ENCODE peak calls at places on chromosomes 16 and 17, in ten cellular contexts. F is HCT116; R is Peyer's patch; H is right atrium auricular region; A is left lung; M is heart left ventricle; Z is CD8-positive, alpha-beta memory T cell; P is GM23248; X is fibroblast of lung; U is psoas muscle. Q is an unnamed sample. For H3K27me3, the result is how much of the 10 kb centered on the place peaks cover.

GRCh38 chr17:61489719-61490490 is 37.7 kb downstream of the TBX4 start:
- DNase-seq in R (no peak), M (no peak), X (no peak), H (no peak), F (no peak), U (no peak), P (no peak), A (peak), Z (no peak), Q (no peak)

GRCh38 chr17:75457047-75457654 is 716 bp downstream of the TMEM94 start:
- DNase-seq in Z (no peak), X (peak), P (peak), H (no peak), U (peak), A (no peak), M (peak), R (peak), F (no peak), Q (peak)

GRCh38 chr17:75455896-75456416 is 479 bp upstream of the TMEM94 start:
- DNase-seq in H (no peak), U (peak), F (no peak), R (no peak), M (peak), X (no peak), P (no peak), A (no peak), Z (no peak), Q (no peak)

GRCh38 chr17:79242393-79242792 is 167.8 kb downstream of the ENGASE start:
- DNase-seq in Z (no peak), U (no peak), P (no peak), X (no peak), A (no peak), F (no peak), H (no peak), M (no peak), R (no peak), Q (no peak)

GRCh38 chr17:56597495-56597990 is 4.0 kb downstream of the NOG start:
- DNase-seq in H (no peak), R (no peak), Z (no peak), P (peak), U (no peak), F (no peak), M (no peak), A (peak), X (peak), Q (peak)

GRCh38 chr17:82134101-82134500 is 36.1 kb upstream of the FASN start:
- DNase-seq in R (no peak), H (peak), X (no peak), P (no peak), F (no peak), A (peak), Z (no peak), U (peak), M (no peak), Q (no peak)

GRCh38 chr17:32227910-32228309 is 37.7 kb upstream of the RHBDL3 start:
- DNase-seq in M (no peak), H (no peak), P (no peak), F (no peak), Z (no peak), A (no peak), R (no peak), X (no peak), U (no peak), Q (no peak)

GRCh38 chr16:29975134-29975538 is 1.5 kb downstream of the TAOK2 start:
- DNase-seq in M (no peak), R (no peak), P (no peak), Z (no peak), A (no peak), U (no peak), X (no peak), F (no peak), H (no peak), Q (no peak)

GRCh38 chr17:50051082-50051576 is 4.8 kb upstream of the ITGA3 start:
- DNase-seq in F (peak), R (no peak), Z (no peak), A (peak), U (peak), P (peak), H (no peak), X (peak), M (no peak), Q (peak)

GRCh38 chr16:18839555-18839954 is 38.2 kb upstream of the ARL6IP1 start:
- DNase-seq in A (no peak), M (no peak), U (no peak), H (no peak), R (no peak), X (no peak), P (no peak), F (no peak), Z (no peak), Q (no peak)

GRCh38 chr16:55760665-55761035 is 72.2 kb downstream of the CES1 start:
- DNase-seq in Z (no peak), P (peak), R (no peak), A (no peak), M (peak), H (no peak), U (peak), F (no peak), X (no peak), Q (no peak)

GRCh38 chr16:89119161-89119621 is 25.5 kb downstream of the ACSF3 start:
- DNase-seq in Z (no peak), U (peak), R (peak), X (no peak), H (no peak), F (no peak), A (peak), P (no peak), M (peak), Q (no peak)

GRCh38 chr16:82011199-82011641 is at the start of gene SDR42E1:
- DNase-seq in F (peak), R (peak), H (no peak), P (no peak), Z (peak), M (no peak), X (peak), A (peak), U (no peak), Q (peak)

GRCh38 chr17:42101513-42102292 is 3.4 kb upstream of the ZNF385C start:
- DNase-seq in A (peak), U (peak), F (peak), P (peak), Z (no peak), M (peak), X (peak), H (peak), R (peak), Q (peak)

GRCh38 chr17:32558997-32559650 is 72.3 kb downstream of the CDK5R1 start:
- DNase-seq in P (no peak), Z (no peak), M (no peak), X (no peak), A (no peak), H (no peak), F (no peak), U (no peak), R (no peak), Q (no peak)

GRCh38 chr16:27436065-27436464 is 34.1 kb downstream of the IL21R start:
- DNase-seq in M (no peak), Z (no peak), P (no peak), H (no peak), A (no peak), X (no peak), U (no peak), R (no peak), F (no peak), Q (no peak)

GRCh38 chr17:57530026-57530425 is 215.1 kb downstream of the CCDC182 start:
- DNase-seq in F (no peak), Z (no peak), U (no peak), X (no peak), P (peak), H (no peak), R (no peak), A (no peak), M (no peak), Q (no peak)

GRCh38 chr16:67926181-67926742 is 5.4 kb downstream of the CTRL start:
- DNase-seq in R (no peak), F (no peak), M (peak), A (no peak), Z (no peak), P (no peak), U (no peak), X (no peak), H (no peak), Q (peak)

GRCh38 chr17:27338536-27338985 is 44.6 kb downstream of the WSB1 start:
- DNase-seq in Z (no peak), R (no peak), A (no peak), U (no peak), P (no peak), H (no peak), X (no peak), F (no peak), M (no peak), Q (no peak)

GRCh38 chr17:49388290-49388640 is 26.2 kb upstream of the ZNF652 start:
- DNase-seq in H (no peak), Z (peak), F (no peak), A (no peak), U (no peak), M (no peak), R (no peak), X (no peak), P (no peak), Q (no peak)

GRCh38 chr16:6165330-6165984 is 1067.9 kb upstream of the EEF2KMT start:
- DNase-seq in F (no peak), P (no peak), Z (no peak), R (no peak), A (no peak), M (no peak), X (peak), H (no peak), U (no peak), Q (no peak)

GRCh38 chr17:80047176-80047575 is 10.7 kb downstream of the CCDC40 start:
- DNase-seq in H (no peak), Z (no peak), U (no peak), X (no peak), F (no peak), P (no peak), M (no peak), R (no peak), A (no peak), Q (no peak)

GRCh38 chr17:12053552-12053951 is 32.9 kb downstream of the MAP2K4 start:
- DNase-seq in F (no peak), H (no peak), Z (no peak), U (no peak), X (no peak), R (no peak), A (no peak), M (no peak), P (no peak), Q (no peak)

GRCh38 chr17:82200743-82201497 is 11.7 kb downstream of the CCDC57 start:
- DNase-seq in P (no peak), F (no peak), U (no peak), H (no peak), X (no peak), M (no peak), R (no peak), Z (peak), A (no peak), Q (no peak)

GRCh38 chr17:4948166-4948996 is at the start of gene PFN1:
- DNase-seq in X (peak), H (peak), F (peak), P (peak), U (peak), M (peak), A (peak), R (peak), Z (peak), Q (peak)

GRCh38 chr16:50463581-50464324 is 84.4 kb upstream of the NKD1 start:
- DNase-seq in F (no peak), U (no peak), R (no peak), H (no peak), P (no peak), Z (no peak), X (no peak), A (no peak), M (no peak), Q (no peak)

GRCh38 chr17:20214807-20215206 is 205.6 kb downstream of the SPECC1 start:
- DNase-seq in Z (no peak), X (no peak), H (no peak), A (no peak), U (no peak), P (no peak), M (no peak), R (no peak), F (no peak), Q (no peak)

GRCh38 chr17:31115168-31115567 is 20.4 kb downstream of the NF1 start:
- DNase-seq in R (no peak), P (no peak), X (peak), M (no peak), Z (no peak), U (no peak), F (no peak), H (no peak), A (no peak), Q (no peak)

GRCh38 chr17:73549841-73550430 is 94.3 kb downstream of the SDK2 start:
- DNase-seq in A (peak), P (no peak), M (no peak), F (no peak), Z (no peak), R (no peak), X (no peak), U (no peak), H (no peak), Q (no peak)

GRCh38 chr17:55584055-55584685 is 72.9 kb upstream of the SMIM36 start:
- DNase-seq in F (no peak), M (no peak), P (peak), U (no peak), H (no peak), R (no peak), Z (no peak), A (no peak), X (peak), Q (no peak)

GRCh38 chr17:28612936-28613872 is 781 bp downstream of the RSKR start:
- DNase-seq in Z (peak), X (peak), P (peak), H (no peak), M (no peak), A (no peak), U (no peak), F (no peak), R (no peak), Q (no peak)

GRCh38 chr17:21345236-21345635 is 30.9 kb upstream of the KCNJ12 start:
- DNase-seq in M (no peak), P (no peak), H (no peak), U (peak), A (peak), R (peak), Z (no peak), F (no peak), X (no peak), Q (no peak)

GRCh38 chr17:16477255-16477654 is 14.7 kb downstream of the LRRC75A start:
- DNase-seq in F (peak), R (no peak), X (peak), U (no peak), H (peak), A (no peak), P (peak), Z (no peak), M (peak), Q (peak)

GRCh38 chr16:84183572-84183875 is 3.3 kb downstream of the TAF1C start:
- DNase-seq in A (no peak), R (no peak), Z (no peak), U (no peak), P (no peak), H (no peak), X (no peak), F (no peak), M (no peak), Q (no peak)

GRCh38 chr16:58847902-58848661 is 114.0 kb upstream of the GOT2 start:
- DNase-seq in P (no peak), M (no peak), F (no peak), H (no peak), Z (no peak), A (no peak), X (no peak), U (no peak), R (no peak), Q (no peak)

GRCh38 chr17:58757162-58757613 is 1.5 kb downstream of the PPM1E start:
- DNase-seq in Z (no peak), F (no peak), U (no peak), P (no peak), R (no peak), X (no peak), A (no peak), M (no peak), H (no peak), Q (no peak)

GRCh38 chr16:66523861-66524354 is 26.0 kb downstream of the TK2 start:
- DNase-seq in U (no peak), M (no peak), R (peak), F (no peak), P (no peak), X (no peak), H (no peak), A (no peak), Z (peak), Q (no peak)

GRCh38 chr17:59702304-59702703 is 4.9 kb downstream of the PTRH2 start:
- DNase-seq in M (no peak), Z (no peak), U (no peak), P (no peak), X (no peak), A (no peak), F (no peak), R (no peak), H (no peak), Q (no peak)

GRCh38 chr16:87226926-87227650 is 90.1 kb downstream of the C16orf95 start:
- DNase-seq in U (no peak), P (peak), A (no peak), M (peak), X (peak), F (no peak), Z (no peak), H (no peak), R (no peak), Q (no peak)

GRCh38 chr17:65531508-65532431 is 29.7 kb downstream of the AXIN2 start:
- DNase-seq in P (peak), R (peak), M (peak), A (no peak), U (peak), Z (no peak), H (peak), F (no peak), X (peak), Q (no peak)

DNA sequence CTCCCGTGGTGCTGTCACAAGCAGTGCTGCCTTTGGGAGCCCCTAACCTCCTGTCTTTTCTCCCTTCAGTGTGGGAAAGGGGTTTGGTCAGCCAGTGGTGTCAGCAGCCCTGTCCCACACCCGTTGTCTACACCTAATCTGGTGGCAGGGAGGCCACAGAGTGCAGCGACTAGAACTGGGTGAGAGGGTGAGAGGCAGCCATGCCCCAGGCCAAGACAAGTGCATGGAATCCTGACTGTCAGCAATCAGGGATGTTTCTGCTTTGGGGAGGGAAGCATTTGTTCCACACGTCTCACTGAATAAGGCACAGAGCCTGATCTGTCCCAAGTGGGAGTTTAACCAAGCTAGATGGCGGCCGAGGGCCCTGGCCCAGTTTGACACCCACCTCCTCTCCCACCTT is 1.4 kb upstream of the ZNF267 start:
- DNase-seq in U (no peak), F (no peak), R (no peak), X (no peak), Z (no peak), H (no peak), A (no peak), M (no peak), P (no peak), Q (no peak)
- H3K27me3 ChIP-seq in U (under half), F (under half), R (under half), X (under half), Z (under half), H (under half), A (under half), M (under half), P (under half), Q (under half)

DNA sequence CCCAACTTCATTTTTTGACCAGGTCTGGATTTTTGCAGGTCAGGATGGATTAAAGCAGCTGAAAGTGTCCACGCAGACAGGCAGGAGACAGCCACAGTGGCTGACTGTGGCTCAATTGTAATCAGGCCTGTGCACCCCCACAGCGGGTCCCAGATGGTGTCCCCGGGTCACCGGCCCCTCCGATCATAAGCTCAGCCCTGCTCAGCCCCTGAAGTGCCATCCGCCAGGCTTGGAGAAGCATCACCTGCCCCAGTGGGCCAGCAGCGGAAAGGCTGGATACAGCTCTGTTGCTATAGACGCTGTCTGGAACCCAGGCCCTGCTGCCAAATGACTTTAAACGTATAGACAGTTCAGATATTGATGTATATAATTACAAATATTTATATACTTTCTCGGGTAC is 60.6 kb downstream of the RPH3AL start:
- DNase-seq in H (no peak), A (peak), F (no peak), U (peak), X (no peak), P (no peak), R (no peak), Z (no peak), M (peak), Q (no peak)
- H3K4me3 ChIP-seq in H (no peak), A (no peak), F (no peak), U (no peak), X (no peak), P (no peak), R (no peak), Z (no peak), M (no peak), Q (no peak)

GRCh38 chr17:45753645-45754225 is 30.4 kb upstream of the CRHR1 start:
- DNase-seq in H (no peak), P (no peak), Z (no peak), M (no peak), A (no peak), F (no peak), R (no peak), U (no peak), X (no peak), Q (no peak)

GRCh38 chr17:45757431-45758218 is 26.5 kb upstream of the CRHR1 start:
- DNase-seq in U (no peak), Z (no peak), X (no peak), F (no peak), A (no peak), M (no peak), H (no peak), R (no peak), P (no peak), Q (no peak)

GRCh38 chr17:45752246-45752645 is 31.9 kb upstream of the CRHR1 start:
- DNase-seq in H (no peak), R (no peak), Z (no peak), X (no peak), A (no peak), U (no peak), P (no peak), F (no peak), M (no peak), Q (no peak)

GRCh38 chr17:45756266-45756989 is 27.7 kb upstream of the CRHR1 start:
- DNase-seq in H (no peak), M (no peak), U (no peak), Z (no peak), X (no peak), R (no peak), A (peak), F (no peak), P (no peak), Q (no peak)

DNA sequence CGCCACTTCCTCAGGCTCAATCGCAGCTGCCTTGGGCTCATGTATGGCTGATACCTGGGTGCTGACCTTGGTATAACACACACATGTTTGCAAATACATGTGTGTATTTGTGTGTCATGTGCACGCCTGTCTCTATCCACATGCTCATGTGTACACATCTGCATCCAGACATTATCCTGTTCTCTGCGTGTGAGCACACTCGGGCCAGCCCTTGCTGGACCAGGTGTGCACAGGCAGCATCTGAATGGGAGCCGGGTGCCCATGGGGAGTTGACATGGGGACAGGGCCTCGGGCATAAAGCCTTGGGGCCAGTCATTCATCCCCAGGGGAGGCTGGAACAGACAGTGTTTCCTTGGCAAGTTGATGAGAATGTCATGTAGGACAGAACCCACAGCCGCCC is 29.1 kb upstream of the CRHR1 start:
- DNase-seq in X (no peak), F (no peak), Z (no peak), H (no peak), P (no peak), U (no peak), A (no peak), M (no peak), R (no peak), Q (no peak)
- H3K27me3 ChIP-seq in X (under half), F (under half), Z (under half), H (under half), P (under half), U (under half), A (half or more), M (under half), R (under half), Q (under half)

GRCh38 chr16:272633-273546 is 2.9 kb downstream of the RGS11 start:
- DNase-seq in R (no peak), X (no peak), F (no peak), U (no peak), M (no peak), A (no peak), P (no peak), Z (no peak), H (no peak), Q (no peak)
- H3K4me3 ChIP-seq in R (no peak), X (no peak), F (no peak), U (no peak), M (no peak), A (no peak), P (no peak), Z (no peak), H (no peak), Q (no peak)

GRCh38 chr16:85722497-85722896 is 28.4 kb downstream of the C16orf74 start:
- DNase-seq in A (no peak), Z (no peak), M (no peak), R (no peak), P (no peak), U (no peak), H (no peak), X (no peak), F (no peak), Q (no peak)
- H3K27me3 ChIP-seq in A (under half), Z (under half), M (under half), R (under half), P (under half), U (under half), H (under half), X (under half), F (under half), Q (under half)